ENCODE peak calls at places on chromosomes 4 and X, in six cellular contexts. Z is psoas muscle, I is epithelial cell of esophagus, T is pancreas, H is choroid plexus epithelial cell, D is HepG2. M is an unnamed sample.

GRCh38 chr4:173009129-173009823 is 159.3 kb upstream of the GALNT7 start:
- DNase-seq in Z (no peak), I (no peak), T (no peak), H (peak; percentile 60), D (no peak), M (peak; percentile 25)

GRCh38 chr4:154164931-154165839 is 326.4 kb downstream of the DCHS2 start:
- DNase-seq in Z (no peak), I (peak; percentile 53), T (peak; percentile 18), H (peak; percentile 88), D (no peak), M (peak; percentile 85)

GRCh38 chr4:188408244-188409067 is 269.2 kb downstream of the TRIML1 start:
- DNase-seq in Z (no peak), I (peak; percentile 49), T (no peak), H (no peak), D (no peak), M (peak; percentile 75)

GRCh38 chr4:75244325-75244724 is 269.9 kb downstream of the RCHY1 start:
- DNase-seq in Z (no peak), I (no peak), T (no peak), H (no peak), D (no peak), M (no peak)

GRCh38 chrX:154714925-154715324 is 36.0 kb downstream of the GAB3 start:
- DNase-seq in Z (no peak), I (peak; percentile 56), T (no peak), H (peak; percentile 69), D (peak; percentile 12), M (peak; percentile 68)

GRCh38 chr4:41145571-41146078 is 68.7 kb downstream of the APBB2 start:
- DNase-seq in Z (no peak), I (no peak), T (no peak), H (peak; percentile 42), D (peak; percentile 61), M (peak; percentile 54)

GRCh38 chr4:168247603-168248002 is 70.9 kb downstream of the DDX60 start:
- DNase-seq in Z (no peak), I (no peak), T (no peak), H (no peak), D (no peak), M (no peak)

GRCh38 chrX:118904218-118904617 is 70.2 kb upstream of the LONRF3 start:
- DNase-seq in Z (no peak), I (no peak), T (no peak), H (no peak), D (no peak), M (no peak)

GRCh38 chr4:15182600-15183222 is 180.4 kb downstream of the CPEB2 start:
- DNase-seq in Z (no peak), I (peak; percentile 77), T (no peak), H (peak; percentile 84), D (no peak), M (peak; percentile 65)

GRCh38 chr4:54063224-54063623 is 1.2 kb downstream of the CHIC2 start:
- DNase-seq in Z (no peak), I (peak; percentile 57), T (no peak), H (peak; percentile 70), D (peak; percentile 52), M (peak; percentile 80)

GRCh38 chr4:143118666-143119065 is 66.1 kb upstream of the USP38 start:
- DNase-seq in Z (no peak), I (no peak), T (no peak), H (no peak), D (no peak), M (no peak)

GRCh38 chr4:22959483-22959882 is 266.7 kb downstream of the GBA3 start:
- DNase-seq in Z (no peak), I (no peak), T (no peak), H (no peak), D (no peak), M (no peak)

GRCh38 chr4:40199999-40200880 is 3.4 kb downstream of the RHOH start:
- DNase-seq in Z (no peak), I (no peak), T (peak; percentile 21), H (peak; percentile 84), D (no peak), M (peak; percentile 29)

GRCh38 chr4:53576676-53577372 is 14.5 kb downstream of the LNX1 start:
- DNase-seq in Z (no peak), I (no peak), T (no peak), H (peak; percentile 66), D (no peak), M (peak; percentile 41)

GRCh38 chr4:81786063-81786763 is 314.5 kb upstream of the RASGEF1B start:
- DNase-seq in Z (no peak), I (no peak), T (no peak), H (peak; percentile 42), D (no peak), M (peak; percentile 4)

GRCh38 chr4:476501-476900 is 22.5 kb downstream of the ZNF721 start:
- DNase-seq in Z (no peak), I (no peak), T (no peak), H (peak; percentile 47), D (no peak), M (no peak)

DNA sequence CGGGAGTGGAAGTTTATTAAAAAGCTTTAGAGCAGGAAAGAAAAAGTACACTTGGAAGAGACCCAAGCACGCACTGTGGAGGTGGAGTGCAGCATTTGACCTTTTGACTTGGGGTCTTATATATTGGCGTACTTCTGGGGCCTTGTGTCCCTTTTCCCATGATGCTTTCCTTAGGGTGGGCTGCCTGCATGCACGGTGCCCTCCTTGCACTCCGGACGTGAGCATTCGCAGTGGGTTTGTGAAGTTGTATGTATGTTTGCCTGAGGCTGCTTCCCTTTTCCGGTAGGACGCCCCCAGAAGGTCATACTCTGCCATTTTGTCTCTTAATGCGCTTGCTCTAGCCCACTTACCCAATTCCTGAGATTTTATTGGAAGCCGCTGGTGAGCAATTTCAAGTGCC is 39.6 kb downstream of the TRMT44 start:
- DNase-seq in Z (no peak), I (no peak), T (no peak), H (no peak), D (no peak), M (no peak)
- TF ChIP-seq CTCF in Z (no peak), I (no peak), T (no peak), H (no peak), D (no peak), M (no peak)

GRCh38 chr4:185775792-185776555 is 36.0 kb downstream of the SORBS2 start:
- DNase-seq in Z (no peak), I (peak; percentile 46), T (no peak), H (no peak), D (no peak), M (peak; percentile 64)
- H3K4me3 ChIP-seq in Z (no peak overlapping the region), I (no peak overlapping the region), T (no peak overlapping the region), H (no peak overlapping the region), D (no peak overlapping the region), M (peak overlapping the region; percentile 63)

GRCh38 chr4:100311181-100311580 is 120.9 kb upstream of the DDIT4L start:
- DNase-seq in Z (no peak), I (peak; percentile 51), T (no peak), H (peak; percentile 69), D (no peak), M (no peak)
- TF ChIP-seq CTCF in Z (peak; percentile 32), I (peak; percentile 59), T (no peak), H (peak; percentile 72), D (no peak), M (peak; percentile 36)

GRCh38 chr4:73220815-73221214 is 37.8 kb downstream of the ANKRD17 start:
- DNase-seq in Z (no peak), I (no peak), T (no peak), H (no peak), D (no peak), M (no peak)

GRCh38 chr4:73222466-73223257 is 35.9 kb downstream of the ANKRD17 start:
- DNase-seq in Z (no peak), I (peak; percentile 94), T (peak; percentile 80), H (peak; percentile 98), D (peak; percentile 75), M (peak; percentile 97)

GRCh38 chr4:73223258-73223651 is 35.3 kb downstream of the ANKRD17 start:
- DNase-seq in Z (no peak), I (no peak), T (no peak), H (no peak), D (no peak), M (no peak)

GRCh38 chr4:73224886-73225285 is 33.7 kb downstream of the ANKRD17 start:
- DNase-seq in Z (no peak), I (no peak), T (no peak), H (no peak), D (no peak), M (no peak)

DNA sequence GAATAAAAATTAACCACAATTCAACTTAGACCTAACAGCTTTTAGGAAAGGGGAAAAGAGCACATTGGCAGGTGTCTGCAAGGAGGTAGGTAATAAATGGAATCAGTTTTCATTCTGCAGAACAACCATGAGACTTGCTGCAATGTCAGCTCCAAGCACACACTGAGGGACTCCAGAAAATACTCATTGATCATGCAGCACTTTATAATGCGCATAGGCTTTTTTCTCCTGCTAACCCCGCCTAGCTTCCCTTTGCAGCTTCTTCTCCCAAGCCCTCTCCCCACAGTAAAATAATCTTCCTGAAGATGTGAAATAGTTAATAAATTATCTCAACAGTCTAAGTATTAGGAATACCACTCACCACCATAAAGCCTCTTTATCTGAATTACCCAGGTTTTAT is 36.9 kb downstream of the ANKRD17 start:
- DNase-seq in Z (no peak), I (no peak), T (no peak), H (no peak), D (no peak), M (no peak)
- H3K4me3 ChIP-seq in Z (peak overlapping the region; percentile 71), I (peak overlapping the region; percentile 50), T (peak overlapping the region; percentile 31), H (peak overlapping the region; percentile 64), D (no peak overlapping the region), M (peak overlapping the region; percentile 62)

GRCh38 chrX:87338510-87338909 is 179.1 kb upstream of the KLHL4 start:
- DNase-seq in Z (no peak), I (peak; percentile 28), T (no peak), H (peak; percentile 53), D (peak; percentile 5), M (peak; percentile 52)
- TF ChIP-seq CTCF in Z (peak; percentile 32), I (peak; percentile 11), T (no peak), H (peak; percentile 39), D (no peak), M (no peak)

GRCh38 chrX:120797201-120797938 is 78.3 kb downstream of the CT47B1 start:
- DNase-seq in Z (no peak), I (no peak), T (no peak), H (peak; percentile 28), D (no peak), M (peak; percentile 60)
- H3K4me3 ChIP-seq in Z (no peak overlapping the region), I (no peak overlapping the region), T (no peak overlapping the region), H (no peak overlapping the region), D (no peak overlapping the region), M (no peak overlapping the region)

GRCh38 chr4:18075823-18076433 is 54.4 kb upstream of the LCORL start:
- DNase-seq in Z (peak; percentile 12), I (peak; percentile 11), T (no peak), H (no peak), D (peak; percentile 56), M (peak; percentile 18)
- TF ChIP-seq CTCF in Z (peak; percentile 35), I (no peak), T (no peak), H (no peak), D (peak; percentile 59), M (peak; percentile 35)

GRCh38 chr4:76589402-76589801 is 154.4 kb downstream of the SHROOM3 start:
- DNase-seq in Z (no peak), I (no peak), T (no peak), H (peak; percentile 65), D (no peak), M (peak; percentile 82)
- H3K4me3 ChIP-seq in Z (no peak overlapping the region), I (no peak overlapping the region), T (no peak overlapping the region), H (no peak overlapping the region), D (no peak overlapping the region), M (no peak overlapping the region)